ENCODE peak calls at places on chromosomes 6 and 20, in six cellular contexts. X is IMR-90, P is cardiac muscle cell, K is coronary artery, F is WERI-Rb-1, H is psoas muscle. Q is an unnamed sample.

GRCh38 chr6:33147807-33148666 is 44.2 kb downstream of the COL11A2 start:
- DNase-seq in H (no peak), X (peak; percentile 58), K (no peak), F (peak; percentile 55), P (peak; percentile 49), Q (peak; percentile 61)

GRCh38 chr6:126886106-126886505 is 232.4 kb upstream of the RSPO3 start:
- DNase-seq in K (no peak), P (no peak), H (no peak), X (no peak), F (peak; percentile 10), Q (no peak)

GRCh38 chr6:168451805-168452204 is 10.8 kb downstream of the SMOC2 start:
- DNase-seq in H (no peak), K (no peak), F (no peak), P (peak; percentile 21), X (no peak), Q (peak; percentile 30)

GRCh38 chr6:37134622-37135191 is 35.2 kb upstream of the PIM1 start:
- DNase-seq in X (peak; percentile 96), H (peak; percentile 76), P (no peak), K (no peak), F (no peak), Q (peak; percentile 95)

GRCh38 chr6:2732503-2733089 is 18.1 kb downstream of the MYLK4 start:
- DNase-seq in K (no peak), F (no peak), P (no peak), H (no peak), X (no peak), Q (no peak)

GRCh38 chr6:128827675-128828464 is 55.1 kb upstream of the LAMA2 start:
- DNase-seq in P (no peak), F (no peak), H (no peak), K (no peak), X (peak; percentile 73), Q (no peak)

GRCh38 chr20:35523298-35523888 is 6.1 kb downstream of the C20orf173 start:
- DNase-seq in X (no peak), F (peak; percentile 24), H (no peak), K (no peak), P (no peak), Q (peak; percentile 52)

GRCh38 chr20:4780245-4780644 is 58.5 kb downstream of the PRND start:
- DNase-seq in F (no peak), P (no peak), H (no peak), X (no peak), K (no peak), Q (no peak)

GRCh38 chr6:160014869-160015182 is 45.9 kb downstream of the IGF2R start:
- DNase-seq in P (peak; percentile 18), X (no peak), K (no peak), F (no peak), H (no peak), Q (no peak)

GRCh38 chr6:142318714-142319113 is 16.9 kb downstream of the ADGRG6 start:
- DNase-seq in P (no peak), K (no peak), X (no peak), H (no peak), F (no peak), Q (no peak)

GRCh38 chr20:16927031-16927430 is 178.9 kb downstream of the OTOR start:
- DNase-seq in K (no peak), X (no peak), F (peak; percentile 43), P (no peak), H (no peak), Q (no peak)

GRCh38 chr6:51213806-51214205 is 395.1 kb downstream of the TFAP2B start:
- DNase-seq in K (no peak), X (no peak), H (no peak), F (peak; percentile 75), P (peak; percentile 34), Q (no peak)

GRCh38 chr20:13468166-13468565 is 170.6 kb downstream of the TASP1 start:
- DNase-seq in X (no peak), F (no peak), P (no peak), K (no peak), H (no peak), Q (no peak)

GRCh38 chr6:1417718-1418117 is 28.3 kb downstream of the FOXF2 start:
- DNase-seq in K (no peak), P (no peak), H (no peak), X (no peak), F (peak; percentile 2), Q (no peak)

GRCh38 chr6:122461885-122462284 is 9.7 kb downstream of the SERINC1 start:
- DNase-seq in X (no peak), K (no peak), F (no peak), P (no peak), H (no peak), Q (no peak)

GRCh38 chr6:148166339-148166949 is 176.2 kb upstream of the SASH1 start:
- DNase-seq in H (no peak), P (peak; percentile 55), X (peak; percentile 72), F (no peak), K (no peak), Q (peak; percentile 38)

GRCh38 chr20:813386-813785 is 20.1 kb upstream of the FAM110A start:
- DNase-seq in F (no peak), X (no peak), K (no peak), P (no peak), H (no peak), Q (no peak)

GRCh38 chr20:41161886-41162285 is 24.5 kb downstream of the PLCG1 start:
- DNase-seq in K (no peak), X (no peak), F (no peak), H (no peak), P (no peak), Q (no peak)

GRCh38 chr20:32132911-32133549 is 23.5 kb downstream of the TM9SF4 start:
- DNase-seq in K (no peak), X (no peak), P (no peak), H (no peak), F (no peak), Q (no peak)

GRCh38 chr20:47456952-47457724 is 44.5 kb upstream of the NCOA3 start:
- DNase-seq in K (no peak), P (no peak), X (peak; percentile 72), H (no peak), F (no peak), Q (peak; percentile 85)

GRCh38 chr6:157531169-157531985 is 150.4 kb downstream of the ZDHHC14 start:
- DNase-seq in X (no peak), H (peak; percentile 91), F (no peak), K (no peak), P (no peak), Q (no peak)

GRCh38 chr6:118501816-118502568 is 46.1 kb upstream of the PLN start:
- DNase-seq in K (no peak), F (no peak), H (no peak), X (peak; percentile 47), P (no peak), Q (no peak)

GRCh38 chr20:14178952-14179351 is 158.5 kb downstream of the FLRT3 start:
- DNase-seq in H (no peak), P (no peak), X (no peak), F (no peak), K (no peak), Q (no peak)

GRCh38 chr6:157976345-157977175 is 5.1 kb upstream of the SYNJ2 start:
- DNase-seq in X (no peak), F (no peak), H (no peak), K (no peak), P (no peak), Q (no peak)

GRCh38 chr6:14742171-14742570 is 503.7 kb upstream of the JARID2 start:
- DNase-seq in H (no peak), F (no peak), X (no peak), K (no peak), P (no peak), Q (no peak)

GRCh38 chr6:14738497-14738896 is 507.4 kb upstream of the JARID2 start:
- DNase-seq in F (no peak), H (no peak), X (no peak), P (no peak), K (no peak), Q (no peak)

GRCh38 chr6:14736231-14736953 is 509.5 kb upstream of the JARID2 start:
- DNase-seq in F (peak; percentile 40), P (no peak), K (no peak), X (no peak), H (no peak), Q (no peak)

GRCh38 chr6:14739830-14740229 is 506.0 kb upstream of the JARID2 start:
- DNase-seq in F (no peak), X (no peak), P (no peak), K (no peak), H (no peak), Q (no peak)

GRCh38 chr6:14738933-14739332 is 506.9 kb upstream of the JARID2 start:
- DNase-seq in X (no peak), K (no peak), F (no peak), P (no peak), H (no peak), Q (no peak)
- H3K27ac ChIP-seq in X (no peak overlapping the region), K (no peak overlapping the region), F (no peak overlapping the region), P (no peak overlapping the region), H (no peak overlapping the region), Q (no peak overlapping the region)

DNA sequence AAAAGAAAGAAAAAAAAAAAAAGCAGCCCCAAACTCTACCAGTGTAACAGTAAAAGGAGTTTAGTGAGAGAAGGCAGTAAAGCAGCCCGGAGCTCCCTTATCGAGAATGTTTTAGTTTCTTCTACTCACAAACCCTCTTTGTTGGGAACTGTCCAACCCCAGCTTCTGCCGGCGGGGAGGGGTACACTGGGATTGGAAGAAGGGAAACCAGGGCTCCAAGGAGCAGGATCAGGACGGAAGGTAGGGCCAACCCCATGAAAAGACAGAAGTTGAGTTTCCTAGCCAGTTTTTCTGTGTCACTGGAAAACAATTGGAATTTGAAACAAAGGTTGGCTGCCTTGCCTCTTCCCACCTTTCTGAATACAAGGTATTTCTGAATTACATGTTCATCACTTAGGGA is 66.0 kb downstream of the KIZ start:
- DNase-seq in K (no peak), H (no peak), X (no peak), F (no peak), P (peak; percentile 21), Q (no peak)
- TF ChIP-seq CTCF in K (no peak), H (no peak), X (no peak), F (no peak), P (no peak), Q (no peak)

GRCh38 chr20:24609757-24610156 is 140.3 kb downstream of the SYNDIG1 start:
- DNase-seq in K (no peak), H (no peak), F (no peak), X (no peak), P (no peak), Q (no peak)
- H3K27ac ChIP-seq in K (no peak overlapping the region), H (no peak overlapping the region), F (no peak overlapping the region), X (no peak overlapping the region), P (no peak overlapping the region), Q (no peak overlapping the region)

DNA sequence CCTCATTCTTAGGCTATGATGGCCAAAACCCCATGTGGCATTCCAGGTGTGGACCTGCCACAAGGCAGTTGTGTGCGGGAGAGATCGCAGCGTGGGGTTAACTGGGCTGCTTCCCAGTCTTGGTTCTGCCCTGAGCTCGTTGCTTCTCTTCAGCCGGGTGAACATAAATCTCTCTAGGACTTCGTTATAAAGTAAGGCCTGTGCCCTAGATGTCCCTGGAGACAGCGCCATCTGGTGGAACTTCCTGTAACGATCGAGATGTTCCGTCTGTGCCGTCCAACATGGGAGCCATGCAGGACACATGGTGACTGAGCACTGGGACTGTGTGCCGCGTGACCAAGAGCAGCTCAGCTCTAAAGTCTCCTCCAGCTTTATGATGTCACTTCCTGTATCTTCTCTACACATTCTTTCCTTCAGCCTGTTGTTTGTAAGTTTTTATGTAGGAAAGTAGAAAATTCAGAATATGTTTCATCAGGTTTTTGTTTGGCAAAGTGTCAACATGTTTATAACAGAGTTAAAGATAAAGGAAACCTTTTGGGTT is 26.8 kb upstream of the RPP40 start:
- DNase-seq in K (peak; percentile 79), F (peak; percentile 98), P (peak; percentile 90), X (peak; percentile 78), H (peak; percentile 84), Q (peak; percentile 10)
- TF ChIP-seq CTCF in K (peak; percentile 50), F (peak; percentile 96), P (peak; percentile 79), X (peak; percentile 66), H (peak; percentile 58), Q (peak; percentile 32)

Q was measured in RWPE1.